ENCODE peak calls at places on chromosomes 4 and X, in four cellular contexts. P, D, O and E are unnamed samples.

GRCh38 chr4:23539969-23540368 is 349.9 kb downstream of the PPARGC1A start:
- DNase-seq in D (no peak), O (no peak), P (no peak), E (no peak)

GRCh38 chr4:114286275-114286674 is 306.8 kb upstream of the ARSJ start:
- DNase-seq in O (no peak), P (no peak), D (no peak), E (no peak)

GRCh38 chr4:170259631-170260153 is 169.9 kb upstream of the AADAT start:
- DNase-seq in O (peak), P (peak), D (peak), E (peak)

GRCh38 chr4:42397635-42398447 is 553 bp downstream of the SHISA3 start:
- DNase-seq in P (no peak), D (no peak), O (peak), E (no peak)

GRCh38 chr4:138802499-138802898 is 213.1 kb upstream of the NOCT start:
- DNase-seq in P (no peak), D (no peak), O (no peak), E (no peak)

GRCh38 chr4:126938023-126938422 is 694.7 kb upstream of the INTU start:
- DNase-seq in O (no peak), P (no peak), D (no peak), E (no peak)

GRCh38 chr4:138953962-138954371 is 61.6 kb upstream of the NOCT start:
- DNase-seq in D (no peak), O (no peak), P (no peak), E (no peak)

GRCh38 chr4:176840166-176840565 is 47.4 kb upstream of the VEGFC start:
- DNase-seq in O (no peak), P (no peak), D (no peak), E (no peak)

GRCh38 chrX:40237745-40238178 is 140.0 kb upstream of the BCOR start:
- DNase-seq in D (no peak), P (no peak), O (no peak), E (no peak)

GRCh38 chr4:99529218-99529617 is 18.4 kb downstream of the C4orf17 start:
- DNase-seq in P (no peak), O (no peak), D (no peak), E (no peak)

GRCh38 chrX:153245288-153245731 is 66.2 kb downstream of the MAGEA1 start:
- DNase-seq in O (no peak), P (no peak), D (peak), E (peak)

GRCh38 chr4:181524455-181524854 is 718.7 kb upstream of the TENM3 start:
- DNase-seq in D (no peak), P (no peak), O (peak), E (no peak)

GRCh38 chr4:45350438-45350837 is 624.1 kb upstream of the GNPDA2 start:
- DNase-seq in P (peak), D (no peak), O (no peak), E (no peak)

GRCh38 chrX:134244043-134244442 is 7.1 kb downstream of the CCDC160 start:
- DNase-seq in D (no peak), P (no peak), O (no peak), E (no peak)

GRCh38 chr4:139642364-139642763 is 23.3 kb upstream of the MGST2 start:
- DNase-seq in P (no peak), D (no peak), O (no peak), E (peak)

GRCh38 chrX:85561216-85561615 is 181.8 kb upstream of the POF1B start:
- DNase-seq in O (no peak), P (no peak), D (no peak), E (no peak)

GRCh38 chr4:1300466-1301455 is 11.1 kb downstream of the MAEA start:
- DNase-seq in O (peak), D (no peak), P (no peak), E (no peak)

GRCh38 chrX:12973561-12974216 is 1.2 kb upstream of the TMSB4X start:
- DNase-seq in P (no peak), D (no peak), O (no peak), E (no peak)

GRCh38 chr4:87716350-87717041 is 66.4 kb downstream of the DMP1 start:
- DNase-seq in D (no peak), O (no peak), P (no peak), E (no peak)

GRCh38 chr4:147733614-147734344 is 1.9 kb downstream of the ARHGAP10 start:
- DNase-seq in O (peak), P (no peak), D (no peak), E (no peak)

GRCh38 chr4:182307746-182308145 is 64.5 kb downstream of the TENM3 start:
- DNase-seq in P (no peak), O (no peak), D (no peak), E (no peak)

GRCh38 chrX:153414838-153415552 is 3.7 kb downstream of the ZFP92 start:
- DNase-seq in P (no peak), D (no peak), O (no peak), E (no peak)

GRCh38 chr4:78902313-78902712 is 36.9 kb downstream of the PAQR3 start:
- DNase-seq in D (no peak), O (no peak), P (no peak), E (no peak)

GRCh38 chr4:185950891-185951290 is 118.1 kb upstream of the TLR3 start:
- DNase-seq in O (no peak), D (no peak), P (no peak), E (no peak)

GRCh38 chr4:34108456-34108855 is 2135.9 kb downstream of the ARAP2 start:
- DNase-seq in P (no peak), O (no peak), D (no peak), E (no peak)

GRCh38 chr4:180057891-180058643 is 2185.1 kb upstream of the TENM3 start:
- DNase-seq in O (peak), D (no peak), P (no peak), E (peak)

GRCh38 chrX:51459125-51459524 is 37.3 kb downstream of the NUDT11 start:
- DNase-seq in D (peak), O (no peak), P (no peak), E (no peak)

GRCh38 chrX:147917700-147918694 is 6.3 kb downstream of the FMR1 start:
- DNase-seq in D (peak), O (no peak), P (peak), E (no peak)

GRCh38 chr4:14023036-14023435 is 395.5 kb upstream of the BOD1L1 start:
- DNase-seq in D (no peak), O (no peak), P (no peak), E (peak)

GRCh38 chr4:10589308-10589707 is 95.3 kb downstream of the CLNK start:
- DNase-seq in P (no peak), O (no peak), D (no peak), E (no peak)

DNA sequence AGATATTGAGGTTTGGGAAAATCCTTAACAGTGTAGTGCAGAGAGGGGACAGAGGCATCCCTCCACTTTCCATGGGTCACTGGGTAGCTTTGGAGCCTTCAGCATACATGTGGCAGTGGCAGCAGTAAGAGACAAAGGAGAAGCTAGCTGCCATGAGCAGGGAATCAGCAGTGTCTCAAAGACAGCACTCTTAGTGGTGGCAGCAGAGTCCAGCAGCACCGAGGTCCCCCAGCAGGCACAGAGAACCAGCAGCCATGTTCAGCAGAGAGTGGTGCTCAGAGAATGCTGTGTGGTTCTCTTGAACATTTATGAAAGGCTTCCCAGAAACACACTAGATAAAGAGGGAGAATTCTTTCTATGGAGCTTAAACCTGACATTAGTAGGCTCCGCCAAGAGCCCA is 308.5 kb downstream of the CENPC start:
- DNase-seq in P (no peak), O (no peak), D (no peak), E (no peak)
- TF ChIP-seq CHD2 in P (no peak), O (no peak), D (no peak), E (no peak)

GRCh38 chr4:101756181-101756580 is 34.3 kb upstream of the BANK1 start:
- DNase-seq in D (no peak), P (no peak), O (no peak), E (no peak)
- TF ChIP-seq RCOR1 in D (no peak), P (no peak), O (no peak), E (no peak)

GRCh38 chrX:24647257-24648058 is at the start of gene PCYT1B:
- DNase-seq in O (peak), D (peak), P (no peak), E (no peak)
- TF ChIP-seq CHD2 in O (no peak), D (no peak), P (no peak), E (no peak)

GRCh38 chrX:87634361-87634760 is 116.8 kb downstream of the KLHL4 start:
- DNase-seq in O (no peak), D (no peak), P (no peak), E (no peak)

GRCh38 chrX:87636533-87636932 is 118.9 kb downstream of the KLHL4 start:
- DNase-seq in P (no peak), O (no peak), D (no peak), E (no peak)
- TF ChIP-seq RCOR1 in P (no peak), O (no peak), D (no peak), E (no peak)

DNA sequence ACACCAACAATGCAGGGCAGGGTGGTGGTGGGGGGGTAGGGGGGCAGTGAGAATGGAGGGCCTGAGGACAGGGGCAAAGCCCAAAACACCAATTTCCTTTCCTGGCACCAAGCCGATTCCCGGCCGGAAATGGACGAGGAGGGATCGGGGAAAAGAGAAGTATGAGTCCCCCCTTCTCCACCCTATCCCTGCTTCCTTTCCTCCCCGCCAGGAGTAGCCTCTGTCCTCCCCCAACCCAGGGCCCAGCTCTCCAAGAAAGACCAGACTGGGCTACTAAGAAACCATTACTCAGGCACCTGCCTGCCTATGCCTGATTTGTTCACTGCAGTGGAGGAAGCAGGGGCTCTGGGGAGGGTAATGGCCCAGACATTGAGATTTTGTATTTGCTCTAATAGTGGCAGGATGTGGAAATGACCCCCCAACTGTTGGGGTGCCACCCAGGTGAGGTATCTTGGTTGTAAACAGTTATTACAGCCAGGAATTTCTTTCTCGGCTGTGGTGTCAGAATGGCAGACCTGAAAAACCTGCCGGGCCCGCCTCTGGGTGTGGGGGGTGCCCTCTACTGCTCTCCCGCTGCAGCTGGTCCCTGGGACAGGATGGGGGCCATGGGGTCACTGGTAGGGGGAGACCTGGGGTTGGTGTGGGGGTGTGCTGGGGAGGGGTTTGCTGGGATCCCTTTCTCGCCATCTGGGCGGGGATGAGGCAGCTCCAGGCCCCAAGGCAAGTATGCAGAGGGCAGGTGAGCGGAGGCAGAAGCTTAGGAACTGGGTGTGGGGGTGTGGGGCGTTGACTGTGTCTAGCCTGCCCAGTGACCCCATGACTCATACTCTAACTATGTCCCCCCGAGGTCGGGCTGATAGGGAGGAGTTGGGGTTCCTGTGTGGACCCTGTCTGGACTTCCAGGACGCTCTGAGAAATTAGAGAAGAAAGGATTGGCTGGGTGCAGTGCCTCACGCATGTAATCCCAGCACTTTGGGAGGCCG is 701 bp downstream of the CCDC120 start:
- DNase-seq in D (no peak), O (no peak), P (no peak), E (no peak)
- TF ChIP-seq CHD2 in D (no peak), O (no peak), P (no peak), E (no peak)

GRCh38 chrX:55908685-55909212 is 191.2 kb downstream of the RRAGB start:
- DNase-seq in P (no peak), O (no peak), D (peak), E (peak)
- TF ChIP-seq RCOR1 in P (no peak), O (no peak), D (no peak), E (no peak)

DNA sequence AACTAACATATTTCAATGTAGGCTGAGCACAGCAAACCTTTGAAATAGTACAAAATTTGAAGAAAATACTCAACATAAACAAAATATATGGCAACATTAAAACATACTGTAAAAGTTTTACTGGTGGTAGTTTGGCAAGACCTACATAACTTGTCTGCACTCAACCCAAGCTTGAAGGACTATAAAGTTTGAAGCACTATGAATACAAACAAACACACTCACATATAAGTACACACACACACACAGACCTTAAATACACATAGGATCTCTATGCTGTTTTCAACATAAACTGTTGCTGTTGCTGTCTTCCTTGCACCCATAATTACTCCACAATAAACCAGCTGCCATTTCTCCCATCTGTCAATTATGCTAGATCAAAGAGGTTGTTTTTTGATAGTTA is 589.6 kb downstream of the IL15 start:
- DNase-seq in O (no peak), P (no peak), D (no peak), E (no peak)
- TF ChIP-seq CHD2 in O (no peak), P (no peak), D (no peak), E (no peak)

GRCh38 chrX:72110051-72110926 is 21.4 kb downstream of the RTL5 start:
- DNase-seq in P (no peak), D (no peak), O (no peak), E (no peak)

GRCh38 chrX:72107841-72108590 is 23.7 kb downstream of the RTL5 start:
- DNase-seq in D (no peak), O (no peak), P (no peak), E (no peak)

GRCh38 chrX:72108666-72109065 is 23.0 kb downstream of the RTL5 start:
- DNase-seq in D (no peak), P (no peak), O (no peak), E (no peak)

GRCh38 chrX:72105436-72105835 is 26.3 kb downstream of the RTL5 start:
- DNase-seq in P (peak), O (no peak), D (no peak), E (no peak)

DNA sequence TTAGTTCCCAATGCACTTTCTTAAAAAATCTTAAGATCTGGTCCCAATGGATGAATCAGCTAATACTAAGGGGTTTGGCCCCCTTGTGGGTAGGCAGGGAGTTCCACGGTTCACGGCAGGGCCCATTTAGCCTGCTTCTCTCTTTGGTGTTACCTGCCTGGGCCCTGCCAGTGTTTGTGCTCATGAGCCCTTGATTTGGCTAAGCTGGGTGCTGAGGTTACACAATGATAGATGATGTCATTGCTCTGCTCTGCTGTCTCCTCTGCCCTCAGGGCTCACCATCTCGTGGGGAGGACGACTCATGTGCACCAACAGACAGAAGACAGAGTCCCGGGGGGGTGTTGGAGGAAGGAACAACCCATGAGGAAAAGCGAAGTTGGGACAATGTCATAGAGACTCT is 24.4 kb downstream of the RTL5 start:
- DNase-seq in D (no peak), P (no peak), O (peak), E (no peak)
- TF ChIP-seq RCOR1 in D (no peak), P (no peak), O (no peak), E (no peak)

GRCh38 chr4:6200011-6200921 is at the start of gene JAKMIP1:
- DNase-seq in D (peak), P (no peak), O (peak), E (peak)
- TF ChIP-seq CHD2 in D (peak), P (peak), O (no peak), E (no peak)